ENCODE peak calls at places on chromosomes 4 and X, in seven cellular contexts. X is posterior cingulate gyrus, K is hippocampal formation, C is T-cell, D is AG10803, Y is NCI-H2107, A is Karpas-422. T is an unnamed sample.

GRCh38 chr4:82733636-82734035 is 65.0 kb downstream of the SCD5 start:
- DNase-seq in D (no peak), Y (no peak), C (no peak), A (no peak), X (no peak), K (no peak), T (no peak)

GRCh38 chr4:139202984-139203383 is 26.0 kb upstream of the ELF2 start:
- DNase-seq in Y (no peak), X (no peak), K (no peak), D (no peak), A (no peak), C (no peak), T (no peak)

GRCh38 chrX:9940397-9940796 is 26.8 kb upstream of the CLDN34 start:
- DNase-seq in D (peak), K (peak), A (no peak), X (peak), C (no peak), Y (no peak), T (no peak)

GRCh38 chrX:115345654-115346014 is 56.1 kb downstream of the LUZP4 start:
- DNase-seq in D (peak), C (no peak), A (no peak), K (no peak), X (no peak), Y (no peak), T (no peak)

GRCh38 chr4:124846306-124846705 is 133.8 kb upstream of the ANKRD50 start:
- DNase-seq in X (no peak), C (no peak), K (no peak), D (no peak), A (no peak), Y (no peak), T (no peak)

GRCh38 chr4:101835121-101835904 is 44.8 kb downstream of the BANK1 start:
- DNase-seq in K (no peak), A (no peak), Y (no peak), C (no peak), X (no peak), D (peak), T (no peak)

GRCh38 chr4:23932935-23933334 is 43.1 kb upstream of the PPARGC1A start:
- DNase-seq in A (no peak), K (no peak), D (peak), Y (no peak), C (no peak), X (no peak), T (peak)

GRCh38 chrX:109936598-109936997 is 66.3 kb upstream of the TMEM164 start:
- DNase-seq in A (no peak), Y (no peak), C (no peak), K (no peak), D (no peak), X (no peak), T (no peak)

GRCh38 chrX:17030580-17031285 is 84.3 kb downstream of the REPS2 start:
- DNase-seq in A (no peak), C (no peak), X (no peak), K (no peak), Y (no peak), D (peak), T (no peak)

GRCh38 chrX:9114245-9114644 is 80.3 kb upstream of the FAM9B start:
- DNase-seq in X (no peak), D (no peak), C (no peak), Y (no peak), A (no peak), K (no peak), T (no peak)

GRCh38 chrX:41084044-41084359 is 1.2 kb upstream of the USP9X start:
- DNase-seq in K (no peak), Y (no peak), D (no peak), C (no peak), A (no peak), X (no peak), T (no peak)

GRCh38 chr4:47490550-47490949 is 5.5 kb downstream of the ATP10D start:
- DNase-seq in Y (no peak), C (no peak), K (no peak), D (no peak), A (peak), X (no peak), T (peak)

GRCh38 chrX:46602468-46603102 is 29.0 kb downstream of the CHST7 start:
- DNase-seq in C (no peak), A (no peak), D (no peak), Y (no peak), X (no peak), K (no peak), T (no peak)

GRCh38 chr4:65865489-65865888 is 195.2 kb upstream of the EPHA5 start:
- DNase-seq in A (no peak), X (no peak), C (no peak), K (no peak), D (peak), Y (no peak), T (no peak)

GRCh38 chr4:1449475-1449832 is 43.2 kb upstream of the NKX1-1 start:
- DNase-seq in X (no peak), D (no peak), Y (no peak), A (no peak), K (no peak), C (no peak), T (peak)

GRCh38 chr4:1192493-1193205 is 20.3 kb upstream of the SPON2 start:
- DNase-seq in D (no peak), A (no peak), K (no peak), X (peak), C (no peak), Y (no peak), T (peak)

GRCh38 chrX:121000589-121000988 is 15.0 kb upstream of the CT47A1 start:
- DNase-seq in Y (no peak), A (peak), X (no peak), C (no peak), K (no peak), D (no peak), T (no peak)

GRCh38 chrX:140057001-140057411 is 91.7 kb upstream of the CXorf66 start:
- DNase-seq in A (peak), X (peak), K (peak), Y (peak), D (peak), C (peak), T (peak)

GRCh38 chr4:32163125-32163524 is 1443.0 kb downstream of the PCDH7 start:
- DNase-seq in X (no peak), K (no peak), C (no peak), Y (no peak), D (no peak), A (no peak), T (no peak)

GRCh38 chr4:186957952-186958555 is 234.4 kb upstream of the FAT1 start:
- DNase-seq in A (no peak), C (no peak), D (peak), X (no peak), K (no peak), Y (no peak), T (no peak)

GRCh38 chr4:186719925-186720694 is 3.5 kb downstream of the FAT1 start:
- DNase-seq in C (no peak), X (no peak), K (no peak), A (peak), D (peak), Y (no peak), T (no peak)

GRCh38 chr4:7199129-7199725 is 6.9 kb downstream of the SORCS2 start:
- DNase-seq in A (no peak), K (no peak), X (peak), C (no peak), Y (no peak), D (no peak), T (peak)

GRCh38 chr4:94304365-94304971 is 38.2 kb downstream of the HPGDS start:
- DNase-seq in C (no peak), X (no peak), D (peak), Y (no peak), A (peak), K (peak), T (no peak)